ENCODE peak calls at places on chromosomes 16 and 17, in nine cellular contexts. One of them, this sample, is unnamed.

GRCh38 chr16:54932737-54933254 is 2.1 kb downstream of the IRX5 start:
- DNase-seq in HCT116: no peak
- DNase-seq in GM23338: peak; percentile 69
- DNase-seq in neural progenitor cell: peak; percentile 70
- DNase-seq in OCI-LY7: no peak
- DNase-seq in SK-N-SH: no peak
- DNase-seq in GM23248: peak; percentile 59
- DNase-seq in MM.1S: no peak
- DNase-seq in hepatocyte: no peak
- DNase-seq in this sample: no peak

GRCh38 chr17:50651661-50652060 is 17.0 kb downstream of the ABCC3 start:
- DNase-seq in HCT116: no peak
- DNase-seq in GM23338: no peak
- DNase-seq in neural progenitor cell: no peak
- DNase-seq in OCI-LY7: no peak
- DNase-seq in SK-N-SH: no peak
- DNase-seq in GM23248: no peak
- DNase-seq in MM.1S: no peak
- DNase-seq in hepatocyte: no peak
- DNase-seq in this sample: no peak

GRCh38 chr17:47716381-47716780 is 16.7 kb upstream of the TBX21 start:
- DNase-seq in HCT116: no peak
- DNase-seq in GM23338: no peak
- DNase-seq in neural progenitor cell: no peak
- DNase-seq in OCI-LY7: no peak
- DNase-seq in SK-N-SH: no peak
- DNase-seq in GM23248: no peak
- DNase-seq in MM.1S: no peak
- DNase-seq in hepatocyte: no peak
- DNase-seq in this sample: no peak

GRCh38 chr17:75637143-75637538 is 3.9 kb downstream of the SMIM5 start:
- DNase-seq in HCT116: no peak
- DNase-seq in GM23338: no peak
- DNase-seq in neural progenitor cell: no peak
- DNase-seq in OCI-LY7: no peak
- DNase-seq in SK-N-SH: no peak
- DNase-seq in GM23248: no peak
- DNase-seq in MM.1S: no peak
- DNase-seq in hepatocyte: no peak
- DNase-seq in this sample: no peak

GRCh38 chr17:68318103-68318991 is 27.1 kb downstream of the ARSG start:
- DNase-seq in HCT116: peak; percentile 78
- DNase-seq in GM23338: no peak
- DNase-seq in neural progenitor cell: no peak
- DNase-seq in OCI-LY7: no peak
- DNase-seq in SK-N-SH: no peak
- DNase-seq in GM23248: peak; percentile 90
- DNase-seq in MM.1S: no peak
- DNase-seq in hepatocyte: peak; percentile 47
- DNase-seq in this sample: peak; percentile 96

GRCh38 chr17:75869282-75870141 is 8.9 kb downstream of the TRIM47 start:
- DNase-seq in HCT116: no peak
- DNase-seq in GM23338: peak; percentile 17
- DNase-seq in neural progenitor cell: no peak
- DNase-seq in OCI-LY7: no peak
- DNase-seq in SK-N-SH: peak; percentile 53
- DNase-seq in GM23248: peak; percentile 84
- DNase-seq in MM.1S: no peak
- DNase-seq in hepatocyte: no peak
- DNase-seq in this sample: no peak

GRCh38 chr17:48024149-48025039 is 13.2 kb downstream of the COPZ2 start:
- DNase-seq in HCT116: peak; percentile 74
- DNase-seq in GM23338: peak; percentile 68
- DNase-seq in neural progenitor cell: peak; percentile 77
- DNase-seq in OCI-LY7: no peak
- DNase-seq in SK-N-SH: no peak
- DNase-seq in GM23248: peak; percentile 83
- DNase-seq in MM.1S: peak; percentile 25
- DNase-seq in hepatocyte: peak; percentile 58
- DNase-seq in this sample: peak; percentile 94

GRCh38 chr17:44607836-44608690 is 48.2 kb upstream of the MEIOC start:
- DNase-seq in HCT116: no peak
- DNase-seq in GM23338: peak; percentile 80
- DNase-seq in neural progenitor cell: peak; percentile 79
- DNase-seq in OCI-LY7: no peak
- DNase-seq in SK-N-SH: peak; percentile 89
- DNase-seq in GM23248: peak; percentile 61
- DNase-seq in MM.1S: no peak
- DNase-seq in hepatocyte: peak; percentile 32
- DNase-seq in this sample: no peak

DNA sequence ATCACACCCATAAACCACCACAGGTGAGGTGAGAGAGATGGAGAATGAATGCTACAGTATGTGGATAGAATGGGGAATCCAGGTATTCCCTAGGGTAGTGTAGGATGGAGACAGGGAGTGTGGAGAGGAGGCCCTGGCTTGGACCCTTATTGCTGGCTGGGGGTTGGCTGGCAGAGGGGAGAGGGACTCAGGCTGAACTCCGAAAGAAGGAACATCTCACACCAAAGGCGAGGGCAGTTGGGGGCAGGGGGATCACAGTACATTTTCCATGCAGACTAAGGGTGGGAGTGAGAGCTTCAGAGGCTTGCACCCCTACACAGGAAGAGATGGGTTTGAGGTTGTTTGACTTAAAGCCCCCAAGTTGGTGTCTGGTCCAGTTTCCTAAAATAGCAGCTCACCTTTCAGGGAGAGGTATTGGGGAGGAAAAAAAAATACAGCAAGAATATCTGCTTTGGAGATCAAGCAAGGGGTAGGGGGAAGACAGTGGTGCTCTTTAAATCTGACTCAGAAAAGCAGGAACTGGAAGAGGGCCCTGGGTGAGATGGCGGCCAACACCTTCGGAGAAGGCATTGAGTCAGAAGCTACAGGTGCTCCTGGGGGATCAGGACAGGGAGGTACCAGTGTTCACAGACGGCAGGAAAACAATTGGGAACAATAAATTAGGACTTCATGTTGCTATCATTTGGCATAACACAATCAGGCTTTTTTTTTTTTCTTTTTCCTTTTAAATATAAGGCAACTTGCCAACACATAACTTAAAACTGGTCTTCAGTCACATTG is 12.4 kb downstream of the TRAF4 start:
- DNase-seq in HCT116: no peak
- DNase-seq in GM23338: no peak
- DNase-seq in neural progenitor cell: no peak
- DNase-seq in OCI-LY7: no peak
- DNase-seq in SK-N-SH: no peak
- DNase-seq in GM23248: no peak
- DNase-seq in MM.1S: no peak
- DNase-seq in hepatocyte: no peak
- DNase-seq in this sample: no peak
- TF ChIP-seq EZH2phosphoT487 in HCT116: no peak
- TF ChIP-seq EZH2phosphoT487 in GM23338: no peak
- TF ChIP-seq EZH2phosphoT487 in neural progenitor cell: no peak
- TF ChIP-seq EZH2phosphoT487 in OCI-LY7: no peak
- TF ChIP-seq EZH2phosphoT487 in SK-N-SH: no peak
- TF ChIP-seq EZH2phosphoT487 in GM23248: no peak
- TF ChIP-seq EZH2phosphoT487 in MM.1S: no peak
- TF ChIP-seq EZH2phosphoT487 in hepatocyte: no peak
- TF ChIP-seq EZH2phosphoT487 in this sample: no peak

DNA sequence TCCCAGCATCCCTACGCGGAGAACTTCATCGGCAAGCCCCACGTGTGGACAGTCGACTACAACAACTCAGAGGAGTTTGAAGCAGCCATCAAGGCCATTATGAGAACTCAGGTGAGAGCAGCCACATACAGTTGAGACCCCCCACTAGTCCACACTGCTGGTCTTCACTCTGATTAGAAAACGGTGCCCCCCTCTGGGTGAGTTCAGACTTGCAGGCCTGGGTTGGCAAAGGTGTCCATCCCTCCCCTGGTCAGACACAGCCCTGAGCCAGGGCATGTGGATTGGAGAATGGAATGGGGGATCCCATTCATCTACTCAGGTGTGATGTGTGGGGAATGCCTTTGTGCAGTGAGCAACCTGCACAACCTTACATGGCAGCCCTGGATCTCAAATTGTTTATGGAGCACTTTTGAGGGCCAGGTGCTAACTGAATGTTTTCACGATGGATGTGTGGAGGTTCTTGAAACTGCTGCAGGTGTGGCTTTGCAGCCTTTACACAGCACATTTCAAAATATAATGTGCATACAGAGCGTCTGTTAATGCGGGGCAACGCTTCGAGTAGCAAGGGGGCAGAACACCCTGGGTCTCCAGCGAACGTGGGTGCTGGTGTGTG is 72.6 kb downstream of the MGAT5B start:
- DNase-seq in HCT116: no peak
- DNase-seq in GM23338: peak; percentile 90
- DNase-seq in neural progenitor cell: peak; percentile 34
- DNase-seq in OCI-LY7: peak; percentile 58
- DNase-seq in SK-N-SH: peak; percentile 72
- DNase-seq in GM23248: no peak
- DNase-seq in MM.1S: no peak
- DNase-seq in hepatocyte: no peak
- DNase-seq in this sample: peak; percentile 43
- TF ChIP-seq EZH2phosphoT487 in HCT116: no peak
- TF ChIP-seq EZH2phosphoT487 in GM23338: no peak
- TF ChIP-seq EZH2phosphoT487 in neural progenitor cell: no peak
- TF ChIP-seq EZH2phosphoT487 in OCI-LY7: no peak
- TF ChIP-seq EZH2phosphoT487 in SK-N-SH: no peak
- TF ChIP-seq EZH2phosphoT487 in GM23248: no peak
- TF ChIP-seq EZH2phosphoT487 in MM.1S: no peak
- TF ChIP-seq EZH2phosphoT487 in hepatocyte: no peak
- TF ChIP-seq EZH2phosphoT487 in this sample: no peak

GRCh38 chr17:63140255-63140654 is 174.2 kb downstream of the TANC2 start:
- DNase-seq in HCT116: no peak
- DNase-seq in GM23338: no peak
- DNase-seq in neural progenitor cell: no peak
- DNase-seq in OCI-LY7: no peak
- DNase-seq in SK-N-SH: no peak
- DNase-seq in GM23248: peak; percentile 28
- DNase-seq in MM.1S: peak; percentile 88
- DNase-seq in hepatocyte: no peak
- DNase-seq in this sample: peak; percentile 18
- TF ChIP-seq EZH2phosphoT487 in HCT116: no peak
- TF ChIP-seq EZH2phosphoT487 in GM23338: no peak
- TF ChIP-seq EZH2phosphoT487 in neural progenitor cell: no peak
- TF ChIP-seq EZH2phosphoT487 in OCI-LY7: no peak
- TF ChIP-seq EZH2phosphoT487 in SK-N-SH: no peak
- TF ChIP-seq EZH2phosphoT487 in GM23248: no peak
- TF ChIP-seq EZH2phosphoT487 in MM.1S: no peak
- TF ChIP-seq EZH2phosphoT487 in hepatocyte: no peak
- TF ChIP-seq EZH2phosphoT487 in this sample: no peak

GRCh38 chr16:25007284-25007984 is 7.7 kb downstream of the ARHGAP17 start:
- DNase-seq in HCT116: no peak
- DNase-seq in GM23338: no peak
- DNase-seq in neural progenitor cell: no peak
- DNase-seq in OCI-LY7: no peak
- DNase-seq in SK-N-SH: no peak
- DNase-seq in GM23248: peak; percentile 75
- DNase-seq in MM.1S: no peak
- DNase-seq in hepatocyte: no peak
- DNase-seq in this sample: no peak
- TF ChIP-seq EZH2phosphoT487 in HCT116: no peak
- TF ChIP-seq EZH2phosphoT487 in GM23338: no peak
- TF ChIP-seq EZH2phosphoT487 in neural progenitor cell: no peak
- TF ChIP-seq EZH2phosphoT487 in OCI-LY7: no peak
- TF ChIP-seq EZH2phosphoT487 in SK-N-SH: no peak
- TF ChIP-seq EZH2phosphoT487 in GM23248: no peak
- TF ChIP-seq EZH2phosphoT487 in MM.1S: no peak
- TF ChIP-seq EZH2phosphoT487 in hepatocyte: no peak
- TF ChIP-seq EZH2phosphoT487 in this sample: no peak

GRCh38 chr16:11358531-11358930 is 13.3 kb downstream of the RMI2 start:
- DNase-seq in HCT116: no peak
- DNase-seq in GM23338: no peak
- DNase-seq in neural progenitor cell: no peak
- DNase-seq in OCI-LY7: no peak
- DNase-seq in SK-N-SH: no peak
- DNase-seq in GM23248: no peak
- DNase-seq in MM.1S: no peak
- DNase-seq in hepatocyte: no peak
- DNase-seq in this sample: no peak
- TF ChIP-seq EZH2phosphoT487 in HCT116: no peak
- TF ChIP-seq EZH2phosphoT487 in GM23338: no peak
- TF ChIP-seq EZH2phosphoT487 in neural progenitor cell: no peak
- TF ChIP-seq EZH2phosphoT487 in OCI-LY7: no peak
- TF ChIP-seq EZH2phosphoT487 in SK-N-SH: no peak
- TF ChIP-seq EZH2phosphoT487 in GM23248: no peak
- TF ChIP-seq EZH2phosphoT487 in MM.1S: no peak
- TF ChIP-seq EZH2phosphoT487 in hepatocyte: no peak
- TF ChIP-seq EZH2phosphoT487 in this sample: no peak

GRCh38 chr16:87076950-87077749 is 240.0 kb downstream of the C16orf95 start:
- DNase-seq in HCT116: peak; percentile 94
- DNase-seq in GM23338: peak; percentile 90
- DNase-seq in neural progenitor cell: peak; percentile 76
- DNase-seq in OCI-LY7: peak; percentile 91
- DNase-seq in SK-N-SH: peak; percentile 38
- DNase-seq in GM23248: peak; percentile 70
- DNase-seq in MM.1S: peak; percentile 9
- DNase-seq in hepatocyte: peak; percentile 65
- DNase-seq in this sample: peak; percentile 65
- TF ChIP-seq EZH2phosphoT487 in HCT116: no peak
- TF ChIP-seq EZH2phosphoT487 in GM23338: no peak
- TF ChIP-seq EZH2phosphoT487 in neural progenitor cell: no peak
- TF ChIP-seq EZH2phosphoT487 in OCI-LY7: no peak
- TF ChIP-seq EZH2phosphoT487 in SK-N-SH: no peak
- TF ChIP-seq EZH2phosphoT487 in GM23248: no peak
- TF ChIP-seq EZH2phosphoT487 in MM.1S: no peak
- TF ChIP-seq EZH2phosphoT487 in hepatocyte: no peak
- TF ChIP-seq EZH2phosphoT487 in this sample: no peak